ENCODE peak calls at places on chromosomes 5 and 9, in seven cellular contexts. One of them, this sample, is unnamed.

GRCh38 chr5:133938932-133939331 is 29.5 kb downstream of the C5orf15 start:
- DNase-seq in GM23338: no peak
- DNase-seq in HL-60: no peak
- DNase-seq in pancreas: no peak
- DNase-seq in neural progenitor cell: no peak
- DNase-seq in astrocyte of the cerebellum: no peak
- DNase-seq in transverse colon: no peak
- DNase-seq in this sample: no peak

GRCh38 chr5:143249851-143250250 is 153.6 kb downstream of the NR3C1 start:
- DNase-seq in GM23338: no peak
- DNase-seq in HL-60: no peak
- DNase-seq in pancreas: no peak
- DNase-seq in neural progenitor cell: no peak
- DNase-seq in astrocyte of the cerebellum: no peak
- DNase-seq in transverse colon: no peak
- DNase-seq in this sample: no peak

GRCh38 chr5:923473-923873 is 30.8 kb downstream of the TRIP13 start:
- DNase-seq in GM23338: peak; percentile 93
- DNase-seq in HL-60: peak; percentile 21
- DNase-seq in pancreas: peak; percentile 87
- DNase-seq in neural progenitor cell: peak; percentile 93
- DNase-seq in astrocyte of the cerebellum: peak; percentile 27
- DNase-seq in transverse colon: peak; percentile 79
- DNase-seq in this sample: peak; percentile 65

GRCh38 chr5:115773010-115773580 is 43.4 kb downstream of the CDO1 start:
- DNase-seq in GM23338: peak; percentile 11
- DNase-seq in HL-60: no peak
- DNase-seq in pancreas: no peak
- DNase-seq in neural progenitor cell: peak; percentile 13
- DNase-seq in astrocyte of the cerebellum: no peak
- DNase-seq in transverse colon: no peak
- DNase-seq in this sample: no peak

GRCh38 chr5:150505041-150505511 is 2.9 kb upstream of the NDST1 start:
- DNase-seq in GM23338: no peak
- DNase-seq in HL-60: no peak
- DNase-seq in pancreas: no peak
- DNase-seq in neural progenitor cell: no peak
- DNase-seq in astrocyte of the cerebellum: no peak
- DNase-seq in transverse colon: no peak
- DNase-seq in this sample: no peak

GRCh38 chr5:73419414-73420390 is 28.9 kb downstream of the FOXD1 start:
- DNase-seq in GM23338: peak; percentile 70
- DNase-seq in HL-60: no peak
- DNase-seq in pancreas: no peak
- DNase-seq in neural progenitor cell: peak; percentile 88
- DNase-seq in astrocyte of the cerebellum: peak; percentile 91
- DNase-seq in transverse colon: no peak
- DNase-seq in this sample: peak; percentile 81

GRCh38 chr9:34291019-34291418 is 38.0 kb downstream of the KIF24 start:
- DNase-seq in GM23338: no peak
- DNase-seq in HL-60: no peak
- DNase-seq in pancreas: no peak
- DNase-seq in neural progenitor cell: no peak
- DNase-seq in astrocyte of the cerebellum: no peak
- DNase-seq in transverse colon: no peak
- DNase-seq in this sample: no peak

GRCh38 chr5:98497391-98497790 is 276.1 kb upstream of the RGMB start:
- DNase-seq in GM23338: no peak
- DNase-seq in HL-60: no peak
- DNase-seq in pancreas: no peak
- DNase-seq in neural progenitor cell: no peak
- DNase-seq in astrocyte of the cerebellum: no peak
- DNase-seq in transverse colon: no peak
- DNase-seq in this sample: no peak

GRCh38 chr5:141431286-141431685 is 979 bp downstream of the PCDHGA12 start:
- DNase-seq in GM23338: no peak
- DNase-seq in HL-60: no peak
- DNase-seq in pancreas: no peak
- DNase-seq in neural progenitor cell: no peak
- DNase-seq in astrocyte of the cerebellum: no peak
- DNase-seq in transverse colon: no peak
- DNase-seq in this sample: peak; percentile 18

GRCh38 chr5:96997265-96997859 is 61.5 kb downstream of the LNPEP start:
- DNase-seq in GM23338: peak; percentile 59
- DNase-seq in HL-60: no peak
- DNase-seq in pancreas: no peak
- DNase-seq in neural progenitor cell: peak; percentile 73
- DNase-seq in astrocyte of the cerebellum: peak; percentile 57
- DNase-seq in transverse colon: no peak
- DNase-seq in this sample: peak; percentile 63
- TF ChIP-seq CTCF in GM23338: peak; percentile 64
- TF ChIP-seq CTCF in HL-60: no peak
- TF ChIP-seq CTCF in pancreas: no peak
- TF ChIP-seq CTCF in neural progenitor cell: peak; percentile 70
- TF ChIP-seq CTCF in astrocyte of the cerebellum: peak; percentile 48
- TF ChIP-seq CTCF in transverse colon: peak; percentile 31
- TF ChIP-seq CTCF in this sample: peak; percentile 60

GRCh38 chr9:136759001-136759400 is 958 bp upstream of the LCN8 start:
- DNase-seq in GM23338: no peak
- DNase-seq in HL-60: no peak
- DNase-seq in pancreas: no peak
- DNase-seq in neural progenitor cell: no peak
- DNase-seq in astrocyte of the cerebellum: no peak
- DNase-seq in transverse colon: no peak
- DNase-seq in this sample: no peak

GRCh38 chr9:136760424-136760823 is 2.4 kb upstream of the LCN8 start:
- DNase-seq in GM23338: no peak
- DNase-seq in HL-60: no peak
- DNase-seq in pancreas: no peak
- DNase-seq in neural progenitor cell: no peak
- DNase-seq in astrocyte of the cerebellum: no peak
- DNase-seq in transverse colon: no peak
- DNase-seq in this sample: no peak

GRCh38 chr9:136761545-136761981 is 2.8 kb downstream of the LCN15 start:
- DNase-seq in GM23338: no peak
- DNase-seq in HL-60: no peak
- DNase-seq in pancreas: no peak
- DNase-seq in neural progenitor cell: no peak
- DNase-seq in astrocyte of the cerebellum: no peak
- DNase-seq in transverse colon: no peak
- DNase-seq in this sample: no peak

GRCh38 chr9:136757751-136758140 is 297 bp downstream of the LCN8 start:
- DNase-seq in GM23338: no peak
- DNase-seq in HL-60: no peak
- DNase-seq in pancreas: no peak
- DNase-seq in neural progenitor cell: no peak
- DNase-seq in astrocyte of the cerebellum: no peak
- DNase-seq in transverse colon: no peak
- DNase-seq in this sample: no peak

GRCh38 chr9:136759436-136760325 is 1.6 kb upstream of the LCN8 start:
- DNase-seq in GM23338: no peak
- DNase-seq in HL-60: no peak
- DNase-seq in pancreas: no peak
- DNase-seq in neural progenitor cell: no peak
- DNase-seq in astrocyte of the cerebellum: no peak
- DNase-seq in transverse colon: no peak
- DNase-seq in this sample: no peak
- H3K4me3 ChIP-seq in GM23338: no peak overlapping the region
- H3K4me3 ChIP-seq in HL-60: no peak overlapping the region
- H3K4me3 ChIP-seq in pancreas: no peak overlapping the region
- H3K4me3 ChIP-seq in neural progenitor cell: no peak overlapping the region
- H3K4me3 ChIP-seq in astrocyte of the cerebellum: no peak overlapping the region
- H3K4me3 ChIP-seq in transverse colon: no peak overlapping the region
- H3K4me3 ChIP-seq in this sample: no peak overlapping the region

GRCh38 chr5:156934450-156935211 is 28.4 kb downstream of the TIMD4 start:
- DNase-seq in GM23338: peak; percentile 71
- DNase-seq in HL-60: no peak
- DNase-seq in pancreas: no peak
- DNase-seq in neural progenitor cell: peak; percentile 55
- DNase-seq in astrocyte of the cerebellum: no peak
- DNase-seq in transverse colon: peak; percentile 37
- DNase-seq in this sample: peak; percentile 9
- TF ChIP-seq CTCF in GM23338: peak; percentile 87
- TF ChIP-seq CTCF in HL-60: peak; percentile 4
- TF ChIP-seq CTCF in pancreas: peak; percentile 12
- TF ChIP-seq CTCF in neural progenitor cell: peak; percentile 73
- TF ChIP-seq CTCF in astrocyte of the cerebellum: peak; percentile 16
- TF ChIP-seq CTCF in transverse colon: peak; percentile 41
- TF ChIP-seq CTCF in this sample: peak; percentile 59

GRCh38 chr9:89426389-89426961 is 71.4 kb downstream of the SEMA4D start:
- DNase-seq in GM23338: no peak
- DNase-seq in HL-60: no peak
- DNase-seq in pancreas: no peak
- DNase-seq in neural progenitor cell: no peak
- DNase-seq in astrocyte of the cerebellum: no peak
- DNase-seq in transverse colon: peak; percentile 62
- DNase-seq in this sample: no peak
- H3K4me3 ChIP-seq in GM23338: no peak overlapping the region
- H3K4me3 ChIP-seq in HL-60: no peak overlapping the region
- H3K4me3 ChIP-seq in pancreas: no peak overlapping the region
- H3K4me3 ChIP-seq in neural progenitor cell: no peak overlapping the region
- H3K4me3 ChIP-seq in astrocyte of the cerebellum: no peak overlapping the region
- H3K4me3 ChIP-seq in transverse colon: no peak overlapping the region
- H3K4me3 ChIP-seq in this sample: no peak overlapping the region

GRCh38 chr9:108866001-108866420 is 3.9 kb downstream of the ACTL7A start:
- DNase-seq in GM23338: no peak
- DNase-seq in HL-60: no peak
- DNase-seq in pancreas: no peak
- DNase-seq in neural progenitor cell: no peak
- DNase-seq in astrocyte of the cerebellum: no peak
- DNase-seq in transverse colon: no peak
- DNase-seq in this sample: no peak

GRCh38 chr9:108861464-108861863 is 602 bp upstream of the ACTL7A start:
- DNase-seq in GM23338: no peak
- DNase-seq in HL-60: no peak
- DNase-seq in pancreas: no peak
- DNase-seq in neural progenitor cell: no peak
- DNase-seq in astrocyte of the cerebellum: no peak
- DNase-seq in transverse colon: no peak
- DNase-seq in this sample: no peak

GRCh38 chr9:108861997-108862396 is at the start of gene ACTL7A:
- DNase-seq in GM23338: no peak
- DNase-seq in HL-60: no peak
- DNase-seq in pancreas: no peak
- DNase-seq in neural progenitor cell: no peak
- DNase-seq in astrocyte of the cerebellum: no peak
- DNase-seq in transverse colon: no peak
- DNase-seq in this sample: no peak

GRCh38 chr9:108865037-108865436 is 3.0 kb downstream of the ACTL7A start:
- DNase-seq in GM23338: no peak
- DNase-seq in HL-60: no peak
- DNase-seq in pancreas: no peak
- DNase-seq in neural progenitor cell: no peak
- DNase-seq in astrocyte of the cerebellum: no peak
- DNase-seq in transverse colon: no peak
- DNase-seq in this sample: no peak

GRCh38 chr9:108864446-108864845 is 2.4 kb downstream of the ACTL7A start:
- DNase-seq in GM23338: peak; percentile 26
- DNase-seq in HL-60: no peak
- DNase-seq in pancreas: no peak
- DNase-seq in neural progenitor cell: peak; percentile 8
- DNase-seq in astrocyte of the cerebellum: no peak
- DNase-seq in transverse colon: no peak
- DNase-seq in this sample: no peak
- TF ChIP-seq CTCF in GM23338: no peak
- TF ChIP-seq CTCF in HL-60: no peak
- TF ChIP-seq CTCF in pancreas: no peak
- TF ChIP-seq CTCF in neural progenitor cell: peak; percentile 28
- TF ChIP-seq CTCF in astrocyte of the cerebellum: peak; percentile 16
- TF ChIP-seq CTCF in transverse colon: no peak
- TF ChIP-seq CTCF in this sample: peak; percentile 4